ENCODE peak calls at places on chromosomes 5 and 9, in eight cellular contexts. One of them, this sample, is unnamed. For H3K9me3, the result is how much of the 10 kb centered on the place peaks cover.

GRCh38 chr5:142830241-142831018 is 60.3 kb downstream of the ARHGAP26 start:
- DNase-seq in mammary epithelial cell: no peak
- DNase-seq in esophagus squamous epithelium: no peak
- DNase-seq in PC-3: peak
- DNase-seq in IMR-90: peak
- DNase-seq in SK-N-SH: no peak
- DNase-seq in CD4-positive, alpha-beta T cell: no peak
- DNase-seq in H9: no peak
- DNase-seq in this sample: no peak

GRCh38 chr9:96818535-96818934 is 35.8 kb downstream of the ZNF782 start:
- DNase-seq in IMR-90: no peak
- DNase-seq in mammary epithelial cell: peak
- DNase-seq in CD4-positive, alpha-beta T cell: no peak
- DNase-seq in esophagus squamous epithelium: no peak
- DNase-seq in H9: no peak
- DNase-seq in SK-N-SH: no peak
- DNase-seq in PC-3: no peak
- DNase-seq in this sample: no peak

GRCh38 chr5:76479973-76480667 is 77.0 kb downstream of the IQGAP2 start:
- DNase-seq in CD4-positive, alpha-beta T cell: no peak
- DNase-seq in IMR-90: no peak
- DNase-seq in mammary epithelial cell: no peak
- DNase-seq in SK-N-SH: no peak
- DNase-seq in H9: no peak
- DNase-seq in esophagus squamous epithelium: no peak
- DNase-seq in PC-3: no peak
- DNase-seq in this sample: no peak

GRCh38 chr5:158560170-158560569 is 539.5 kb downstream of the EBF1 start:
- DNase-seq in esophagus squamous epithelium: no peak
- DNase-seq in SK-N-SH: no peak
- DNase-seq in mammary epithelial cell: peak
- DNase-seq in IMR-90: no peak
- DNase-seq in PC-3: peak
- DNase-seq in H9: no peak
- DNase-seq in CD4-positive, alpha-beta T cell: no peak
- DNase-seq in this sample: no peak

GRCh38 chr5:154642499-154643245 is 112.5 kb upstream of the LARP1 start:
- DNase-seq in esophagus squamous epithelium: no peak
- DNase-seq in SK-N-SH: no peak
- DNase-seq in PC-3: peak
- DNase-seq in mammary epithelial cell: peak
- DNase-seq in IMR-90: peak
- DNase-seq in H9: no peak
- DNase-seq in CD4-positive, alpha-beta T cell: no peak
- DNase-seq in this sample: no peak

GRCh38 chr5:176629853-176630680 is at the start of the genes EIF4E1B and SNCB:
- DNase-seq in IMR-90: no peak
- DNase-seq in esophagus squamous epithelium: no peak
- DNase-seq in CD4-positive, alpha-beta T cell: no peak
- DNase-seq in PC-3: peak
- DNase-seq in SK-N-SH: peak
- DNase-seq in mammary epithelial cell: peak
- DNase-seq in H9: peak
- DNase-seq in this sample: no peak

GRCh38 chr5:14547660-14548059 is 33.9 kb upstream of the OTULINL start:
- DNase-seq in PC-3: peak
- DNase-seq in H9: no peak
- DNase-seq in IMR-90: no peak
- DNase-seq in esophagus squamous epithelium: no peak
- DNase-seq in CD4-positive, alpha-beta T cell: no peak
- DNase-seq in mammary epithelial cell: no peak
- DNase-seq in SK-N-SH: no peak
- DNase-seq in this sample: no peak

GRCh38 chr5:65874241-65874640 is 52.1 kb upstream of the ERBIN start:
- DNase-seq in H9: no peak
- DNase-seq in PC-3: peak
- DNase-seq in IMR-90: peak
- DNase-seq in esophagus squamous epithelium: no peak
- DNase-seq in CD4-positive, alpha-beta T cell: no peak
- DNase-seq in mammary epithelial cell: peak
- DNase-seq in SK-N-SH: no peak
- DNase-seq in this sample: no peak

GRCh38 chr5:150108711-150109605 is 22.6 kb upstream of the CSF1R start:
- DNase-seq in IMR-90: no peak
- DNase-seq in PC-3: no peak
- DNase-seq in esophagus squamous epithelium: no peak
- DNase-seq in SK-N-SH: peak
- DNase-seq in H9: no peak
- DNase-seq in CD4-positive, alpha-beta T cell: no peak
- DNase-seq in mammary epithelial cell: no peak
- DNase-seq in this sample: no peak

GRCh38 chr5:143541943-143542797 is 138.7 kb upstream of the NR3C1 start:
- DNase-seq in CD4-positive, alpha-beta T cell: no peak
- DNase-seq in mammary epithelial cell: peak
- DNase-seq in H9: no peak
- DNase-seq in esophagus squamous epithelium: no peak
- DNase-seq in PC-3: no peak
- DNase-seq in IMR-90: no peak
- DNase-seq in SK-N-SH: no peak
- DNase-seq in this sample: no peak

GRCh38 chr5:52915176-52915875 is 73.8 kb upstream of the ITGA2 start:
- DNase-seq in H9: peak
- DNase-seq in mammary epithelial cell: peak
- DNase-seq in CD4-positive, alpha-beta T cell: peak
- DNase-seq in IMR-90: peak
- DNase-seq in esophagus squamous epithelium: no peak
- DNase-seq in SK-N-SH: peak
- DNase-seq in PC-3: peak
- DNase-seq in this sample: no peak

GRCh38 chr9:5500441-5501235 is 9.7 kb upstream of the PDCD1LG2 start:
- DNase-seq in CD4-positive, alpha-beta T cell: no peak
- DNase-seq in IMR-90: peak
- DNase-seq in PC-3: peak
- DNase-seq in mammary epithelial cell: peak
- DNase-seq in SK-N-SH: peak
- DNase-seq in H9: no peak
- DNase-seq in esophagus squamous epithelium: no peak
- DNase-seq in this sample: no peak

DNA sequence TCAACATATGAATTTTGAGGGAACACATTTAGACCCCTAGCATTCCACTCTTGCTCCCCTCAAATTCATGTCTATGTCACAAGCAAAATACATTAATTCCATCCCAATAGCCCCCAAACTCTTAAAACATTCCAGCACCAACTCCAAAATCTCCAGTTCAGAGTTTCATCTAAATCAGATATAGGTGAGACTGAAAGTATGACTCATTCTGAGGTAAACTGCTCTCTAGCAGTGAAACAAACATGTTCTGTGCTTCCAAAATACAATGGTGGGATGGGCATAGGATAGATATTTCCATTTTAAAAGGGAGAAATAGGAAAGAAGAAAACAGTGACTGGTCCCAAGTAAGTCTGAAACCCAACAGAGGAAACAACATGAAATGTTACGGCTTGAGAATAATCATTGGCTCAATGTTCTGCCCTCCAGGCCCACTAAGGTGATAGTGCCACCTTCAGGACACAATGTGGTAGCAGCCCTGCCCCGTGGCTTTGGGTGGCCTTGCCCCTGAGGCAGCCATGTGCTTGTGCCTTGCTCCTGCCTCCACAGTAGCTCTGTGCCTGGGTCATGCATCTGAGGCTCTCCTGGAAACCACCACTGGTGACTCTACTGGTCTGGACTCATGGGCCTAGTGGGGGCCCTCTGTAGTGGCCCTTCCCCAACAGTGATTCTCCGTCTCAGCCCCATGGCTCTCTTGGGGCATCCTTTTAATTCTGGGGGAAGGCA is 36.4 kb upstream of the IPPK start:
- DNase-seq in esophagus squamous epithelium: no peak
- DNase-seq in SK-N-SH: no peak
- DNase-seq in IMR-90: no peak
- DNase-seq in PC-3: peak
- DNase-seq in H9: peak
- DNase-seq in mammary epithelial cell: peak
- DNase-seq in CD4-positive, alpha-beta T cell: peak
- DNase-seq in this sample: peak
- TF ChIP-seq CTCF in esophagus squamous epithelium: no peak
- TF ChIP-seq CTCF in SK-N-SH: peak
- TF ChIP-seq CTCF in IMR-90: peak
- TF ChIP-seq CTCF in PC-3: peak
- TF ChIP-seq CTCF in H9: peak
- TF ChIP-seq CTCF in mammary epithelial cell: peak
- TF ChIP-seq CTCF in CD4-positive, alpha-beta T cell: peak
- TF ChIP-seq CTCF in this sample: peak

GRCh38 chr9:133160742-133161541 is 2.8 kb downstream of the GBGT1 start:
- DNase-seq in mammary epithelial cell: peak
- DNase-seq in PC-3: peak
- DNase-seq in SK-N-SH: peak
- DNase-seq in IMR-90: peak
- DNase-seq in esophagus squamous epithelium: no peak
- DNase-seq in H9: peak
- DNase-seq in CD4-positive, alpha-beta T cell: no peak
- DNase-seq in this sample: peak
- H3K9me3 ChIP-seq in mammary epithelial cell: under half
- H3K9me3 ChIP-seq in PC-3: under half
- H3K9me3 ChIP-seq in SK-N-SH: under half
- H3K9me3 ChIP-seq in IMR-90: under half
- H3K9me3 ChIP-seq in esophagus squamous epithelium: under half
- H3K9me3 ChIP-seq in H9: under half
- H3K9me3 ChIP-seq in CD4-positive, alpha-beta T cell: under half
- H3K9me3 ChIP-seq in this sample: under half

DNA sequence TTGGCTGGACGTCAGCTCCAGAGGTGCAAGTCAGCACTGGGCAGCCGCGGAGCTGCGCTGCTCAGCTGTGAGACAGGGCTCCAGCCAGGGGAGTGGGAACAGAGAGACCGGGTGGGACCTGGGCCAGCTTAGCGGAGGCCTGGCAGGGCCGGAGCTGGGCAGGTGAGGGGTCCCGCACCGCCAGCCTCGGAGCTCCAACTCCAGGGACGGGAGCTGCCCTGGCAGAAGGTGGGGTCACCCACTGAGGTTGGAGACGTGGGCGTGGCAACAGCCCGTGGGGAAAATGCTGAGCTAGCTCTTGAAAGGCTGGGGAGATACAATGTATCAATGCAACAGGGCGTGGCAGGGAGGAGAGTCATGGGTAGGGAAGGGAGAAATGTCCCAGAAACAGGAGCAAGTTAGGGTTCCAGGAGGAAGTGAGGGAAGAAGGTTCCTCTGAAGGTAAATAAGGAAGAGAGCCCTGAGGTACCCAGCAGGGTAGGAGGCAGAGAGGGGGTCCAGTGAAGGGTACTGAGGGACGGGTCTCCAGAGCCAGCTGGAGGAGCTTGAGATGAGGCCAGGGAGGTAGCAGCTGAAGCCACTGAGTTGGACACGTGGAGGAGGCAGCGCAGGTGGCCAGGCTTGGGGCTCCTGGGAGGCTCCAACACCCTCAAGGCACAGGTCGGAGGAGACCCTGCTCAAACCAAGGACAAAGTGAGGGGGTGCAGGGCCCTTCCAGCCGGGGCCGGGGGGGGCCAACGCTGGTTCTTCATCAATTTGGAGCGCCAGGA is 736 bp upstream of the NKD2 start:
- DNase-seq in SK-N-SH: no peak
- DNase-seq in H9: no peak
- DNase-seq in CD4-positive, alpha-beta T cell: no peak
- DNase-seq in PC-3: no peak
- DNase-seq in mammary epithelial cell: no peak
- DNase-seq in esophagus squamous epithelium: no peak
- DNase-seq in IMR-90: no peak
- DNase-seq in this sample: peak
- TF ChIP-seq CTCF in SK-N-SH: no peak
- TF ChIP-seq CTCF in H9: no peak
- TF ChIP-seq CTCF in CD4-positive, alpha-beta T cell: no peak
- TF ChIP-seq CTCF in PC-3: no peak
- TF ChIP-seq CTCF in mammary epithelial cell: no peak
- TF ChIP-seq CTCF in esophagus squamous epithelium: no peak
- TF ChIP-seq CTCF in IMR-90: no peak
- TF ChIP-seq CTCF in this sample: no peak

GRCh38 chr9:35193762-35194161 is 32.0 kb downstream of the UNC13B start:
- DNase-seq in SK-N-SH: no peak
- DNase-seq in PC-3: no peak
- DNase-seq in mammary epithelial cell: no peak
- DNase-seq in esophagus squamous epithelium: no peak
- DNase-seq in IMR-90: peak
- DNase-seq in CD4-positive, alpha-beta T cell: no peak
- DNase-seq in H9: no peak
- DNase-seq in this sample: no peak

GRCh38 chr9:35203531-35203930 is 41.7 kb downstream of the UNC13B start:
- DNase-seq in SK-N-SH: no peak
- DNase-seq in mammary epithelial cell: no peak
- DNase-seq in PC-3: no peak
- DNase-seq in H9: no peak
- DNase-seq in IMR-90: no peak
- DNase-seq in esophagus squamous epithelium: no peak
- DNase-seq in CD4-positive, alpha-beta T cell: no peak
- DNase-seq in this sample: no peak

GRCh38 chr9:35195683-35196082 is 33.9 kb downstream of the UNC13B start:
- DNase-seq in IMR-90: peak
- DNase-seq in CD4-positive, alpha-beta T cell: no peak
- DNase-seq in H9: no peak
- DNase-seq in mammary epithelial cell: no peak
- DNase-seq in PC-3: no peak
- DNase-seq in esophagus squamous epithelium: no peak
- DNase-seq in SK-N-SH: no peak
- DNase-seq in this sample: no peak

GRCh38 chr9:35198191-35198590 is 36.4 kb downstream of the UNC13B start:
- DNase-seq in esophagus squamous epithelium: no peak
- DNase-seq in H9: no peak
- DNase-seq in CD4-positive, alpha-beta T cell: no peak
- DNase-seq in mammary epithelial cell: no peak
- DNase-seq in SK-N-SH: no peak
- DNase-seq in PC-3: no peak
- DNase-seq in IMR-90: no peak
- DNase-seq in this sample: no peak
- H3K9me3 ChIP-seq in esophagus squamous epithelium: under half
- H3K9me3 ChIP-seq in H9: under half
- H3K9me3 ChIP-seq in CD4-positive, alpha-beta T cell: under half
- H3K9me3 ChIP-seq in mammary epithelial cell: under half
- H3K9me3 ChIP-seq in SK-N-SH: under half
- H3K9me3 ChIP-seq in PC-3: under half
- H3K9me3 ChIP-seq in IMR-90: under half
- H3K9me3 ChIP-seq in this sample: under half

DNA sequence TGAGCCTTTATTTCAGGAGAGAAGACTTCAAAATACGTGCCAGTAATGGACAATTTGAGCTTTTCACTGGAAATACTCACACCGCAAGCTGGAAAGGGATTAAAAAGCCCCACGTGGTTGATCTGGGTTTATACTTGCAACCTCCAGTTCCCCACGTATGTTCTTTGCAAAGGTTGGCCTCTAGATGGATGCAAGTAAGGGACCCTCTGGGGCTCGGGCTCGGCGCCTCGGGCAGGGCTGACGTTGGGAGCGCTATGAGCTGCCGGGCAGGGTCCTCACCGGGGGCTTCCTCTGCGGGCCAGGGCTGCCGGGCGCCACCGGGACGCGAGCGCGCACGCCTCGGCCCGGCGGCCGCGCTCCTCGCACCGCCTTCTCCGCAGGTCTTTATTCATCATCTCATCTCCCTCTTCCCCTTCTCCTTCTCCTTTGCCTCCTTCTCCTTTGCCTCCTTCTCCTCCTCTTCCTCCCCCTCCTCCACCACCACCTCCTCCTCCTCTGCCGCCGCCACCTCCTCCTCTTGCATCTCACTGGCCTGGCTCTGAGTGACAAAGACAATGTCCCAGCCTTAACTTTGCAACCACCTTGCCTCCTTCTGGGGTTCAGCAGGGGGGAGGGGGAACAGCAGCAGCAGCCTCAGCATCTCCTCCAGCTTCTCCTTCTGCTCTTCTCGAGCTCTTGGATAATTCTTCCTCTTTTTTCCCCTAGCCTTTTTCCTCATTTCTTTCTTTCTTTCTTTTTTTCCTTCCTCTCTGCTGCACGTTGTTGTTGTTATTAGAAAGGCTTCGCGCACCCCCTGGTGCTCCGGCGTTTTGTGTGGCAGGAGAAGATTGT is 636 bp upstream of the ZNF462 start:
- DNase-seq in esophagus squamous epithelium: no peak
- DNase-seq in H9: peak
- DNase-seq in CD4-positive, alpha-beta T cell: no peak
- DNase-seq in mammary epithelial cell: peak
- DNase-seq in SK-N-SH: peak
- DNase-seq in PC-3: peak
- DNase-seq in IMR-90: peak
- DNase-seq in this sample: no peak
- TF ChIP-seq CTCF in esophagus squamous epithelium: no peak
- TF ChIP-seq CTCF in H9: peak
- TF ChIP-seq CTCF in CD4-positive, alpha-beta T cell: no peak
- TF ChIP-seq CTCF in mammary epithelial cell: peak
- TF ChIP-seq CTCF in SK-N-SH: peak
- TF ChIP-seq CTCF in PC-3: peak
- TF ChIP-seq CTCF in IMR-90: peak
- TF ChIP-seq CTCF in this sample: peak